ENCODE peak calls at places on chromosome 17, in eight cellular contexts. Z is A549; H is stromal cell of bone marrow; F is left lung; C is epithelial cell of esophagus; K is CD4-positive, alpha-beta memory T cell; L is thoracic aorta; O is C1 segment of cervical spinal cord. G is an unnamed sample.

GRCh38 chr17:7007143-7007542 is 5.3 kb upstream of the RNASEK start:
- DNase-seq in Z (no peak), H (no peak), F (no peak), C (no peak), K (no peak), L (no peak), O (no peak), G (no peak)

GRCh38 chr17:82859431-82860403 is 19.9 kb upstream of the ZNF750 start:
- DNase-seq in Z (peak), H (no peak), F (peak), C (peak), K (peak), L (no peak), O (no peak), G (no peak)

GRCh38 chr17:18377437-18378204 is at the start of gene EVPLL:
- DNase-seq in Z (peak), H (no peak), F (peak), C (peak), K (no peak), L (no peak), O (no peak), G (no peak)

GRCh38 chr17:50096092-50096491 is 941 bp downstream of the PDK2 start:
- DNase-seq in Z (no peak), H (no peak), F (no peak), C (no peak), K (peak), L (no peak), O (no peak), G (no peak)

GRCh38 chr17:39246274-39246673 is 20.5 kb upstream of the STAC2 start:
- DNase-seq in Z (no peak), H (no peak), F (no peak), C (no peak), K (no peak), L (no peak), O (no peak), G (no peak)

GRCh38 chr17:77427471-77427991 is 286.8 kb downstream of the SEC14L1 start:
- DNase-seq in Z (peak), H (peak), F (no peak), C (peak), K (no peak), L (no peak), O (no peak), G (no peak)

GRCh38 chr17:55426851-55427586 is 5.4 kb upstream of the MMD start:
- DNase-seq in Z (no peak), H (peak), F (no peak), C (peak), K (no peak), L (no peak), O (no peak), G (no peak)

GRCh38 chr17:36888236-36888957 is 48.9 kb upstream of the LHX1 start:
- DNase-seq in Z (no peak), H (no peak), F (no peak), C (no peak), K (no peak), L (no peak), O (no peak), G (no peak)

GRCh38 chr17:63439682-63440081 is 6.4 kb downstream of the CYB561 start:
- DNase-seq in Z (no peak), H (no peak), F (no peak), C (no peak), K (peak), L (no peak), O (no peak), G (no peak)

GRCh38 chr17:50318551-50319310 is 27.2 kb upstream of the XYLT2 start:
- DNase-seq in Z (no peak), H (no peak), F (no peak), C (peak), K (no peak), L (no peak), O (no peak), G (no peak)

GRCh38 chr17:69269174-69269998 is 40.8 kb upstream of the ABCA10 start:
- DNase-seq in Z (peak), H (peak), F (no peak), C (peak), K (no peak), L (no peak), O (no peak), G (no peak)

GRCh38 chr17:62680541-62681052 is 53.1 kb downstream of the MRC2 start:
- DNase-seq in Z (no peak), H (no peak), F (no peak), C (peak), K (no peak), L (no peak), O (no peak), G (no peak)

GRCh38 chr17:35236821-35237220 is 6.1 kb upstream of the SLFN5 start:
- DNase-seq in Z (no peak), H (peak), F (no peak), C (no peak), K (no peak), L (no peak), O (no peak), G (no peak)

GRCh38 chr17:28718317-28718672 is 627 bp upstream of the RAB34 start:
- DNase-seq in Z (no peak), H (no peak), F (no peak), C (no peak), K (no peak), L (no peak), O (no peak), G (no peak)

GRCh38 chr17:18182978-18183333 is 672 bp upstream of the ALKBH5 start:
- DNase-seq in Z (no peak), H (peak), F (peak), C (peak), K (peak), L (peak), O (peak), G (no peak)

GRCh38 chr17:78667091-78667490 is 89.9 kb upstream of the DNAH17 start:
- DNase-seq in Z (no peak), H (no peak), F (peak), C (no peak), K (no peak), L (no peak), O (no peak), G (no peak)

GRCh38 chr17:27572665-27573064 is 58.3 kb upstream of the LGALS9 start:
- DNase-seq in Z (no peak), H (no peak), F (no peak), C (no peak), K (no peak), L (no peak), O (no peak), G (no peak)

GRCh38 chr17:69638516-69638915 is 224.0 kb downstream of the MAP2K6 start:
- DNase-seq in Z (no peak), H (no peak), F (no peak), C (peak), K (no peak), L (no peak), O (no peak), G (no peak)

GRCh38 chr17:4938670-4939553 is 934 bp downstream of the SLC25A11 start:
- DNase-seq in Z (no peak), H (no peak), F (no peak), C (no peak), K (no peak), L (no peak), O (no peak), G (no peak)

GRCh38 chr17:45905812-45906211 is 11.5 kb downstream of the MAPT start:
- DNase-seq in Z (no peak), H (no peak), F (no peak), C (no peak), K (no peak), L (no peak), O (no peak), G (no peak)

G was measured in Panc1.